ENCODE peak calls at places on chromosomes 1 and 21, in nine cellular contexts. K is neural progenitor cell, E is A673, B is left ventricle myocardium inferior, S is fibroblast of mammary gland, U is GM12864, N is body of pancreas, V is upper lobe of right lung, L is AG09309. G is an unnamed sample.

GRCh38 chr21:41431788-41432548 is 5.9 kb downstream of the MX1 start:
- DNase-seq in K (no peak), E (no peak), B (no peak), S (no peak), U (no peak), N (no peak), V (no peak), L (no peak), G (no peak)

GRCh38 chr1:201730611-201731010 is 98.3 kb upstream of the IPO9 start:
- DNase-seq in K (no peak), E (no peak), B (no peak), S (no peak), U (no peak), N (no peak), V (no peak), L (no peak), G (no peak)

GRCh38 chr1:53367503-53368313 is 39.8 kb upstream of the LRP8 start:
- DNase-seq in K (no peak), E (no peak), B (no peak), S (no peak), U (peak), N (peak), V (peak), L (no peak), G (no peak)

GRCh38 chr1:42319128-42319851 is 15.7 kb downstream of the FOXJ3 start:
- DNase-seq in K (no peak), E (no peak), B (no peak), S (peak), U (no peak), N (no peak), V (no peak), L (no peak), G (no peak)

GRCh38 chr21:18245493-18245967 is 897 bp downstream of the CHODL start:
- DNase-seq in K (peak), E (no peak), B (no peak), S (no peak), U (no peak), N (no peak), V (no peak), L (no peak), G (no peak)

GRCh38 chr1:29602203-29602602 is 365.9 kb downstream of the PTPRU start:
- DNase-seq in K (no peak), E (no peak), B (no peak), S (no peak), U (no peak), N (no peak), V (no peak), L (no peak), G (no peak)

GRCh38 chr1:11026903-11027302 is 14.4 kb downstream of the TARDBP start:
- DNase-seq in K (no peak), E (no peak), B (no peak), S (no peak), U (no peak), N (no peak), V (no peak), L (no peak), G (no peak)

GRCh38 chr1:15696956-15697521 is 12.9 kb downstream of the PLEKHM2 start:
- DNase-seq in K (no peak), E (no peak), B (no peak), S (no peak), U (peak), N (peak), V (no peak), L (no peak), G (no peak)

GRCh38 chr1:7265771-7266371 is 480.6 kb downstream of the CAMTA1 start:
- DNase-seq in K (no peak), E (peak), B (no peak), S (peak), U (no peak), N (peak), V (no peak), L (peak), G (peak)

GRCh38 chr1:247104965-247105364 is 809 bp upstream of the ZNF669 start:
- DNase-seq in K (no peak), E (no peak), B (no peak), S (peak), U (no peak), N (no peak), V (no peak), L (no peak), G (no peak)

GRCh38 chr1:217180443-217180842 is 450.4 kb downstream of the GPATCH2 start:
- DNase-seq in K (no peak), E (no peak), B (no peak), S (no peak), U (no peak), N (no peak), V (no peak), L (no peak), G (no peak)

GRCh38 chr1:239841635-239842034 is 250.0 kb upstream of the FMN2 start:
- DNase-seq in K (no peak), E (no peak), B (no peak), S (no peak), U (no peak), N (no peak), V (no peak), L (no peak), G (no peak)

GRCh38 chr1:36591278-36591677 is 108.6 kb upstream of the CSF3R start:
- DNase-seq in K (no peak), E (no peak), B (no peak), S (no peak), U (no peak), N (no peak), V (no peak), L (no peak), G (no peak)

GRCh38 chr1:224219011-224219611 is 36.1 kb downstream of the DEGS1 start:
- DNase-seq in K (no peak), E (no peak), B (no peak), S (no peak), U (no peak), N (no peak), V (no peak), L (no peak), G (no peak)

GRCh38 chr1:224219612-224220011 is 36.6 kb downstream of the DEGS1 start:
- DNase-seq in K (no peak), E (no peak), B (no peak), S (no peak), U (no peak), N (peak), V (no peak), L (no peak), G (no peak)

GRCh38 chr1:224226849-224227502 is 43.9 kb downstream of the DEGS1 start:
- DNase-seq in K (no peak), E (no peak), B (no peak), S (no peak), U (no peak), N (no peak), V (no peak), L (no peak), G (no peak)

GRCh38 chr1:224223819-224224714 is 41.0 kb downstream of the DEGS1 start:
- DNase-seq in K (no peak), E (no peak), B (no peak), S (peak), U (no peak), N (no peak), V (no peak), L (peak), G (peak)
- H3K4me3 ChIP-seq in K (no peak), E (no peak), B (no peak), S (no peak), U (no peak), N (no peak), V (no peak), L (no peak), G (no peak)

DNA sequence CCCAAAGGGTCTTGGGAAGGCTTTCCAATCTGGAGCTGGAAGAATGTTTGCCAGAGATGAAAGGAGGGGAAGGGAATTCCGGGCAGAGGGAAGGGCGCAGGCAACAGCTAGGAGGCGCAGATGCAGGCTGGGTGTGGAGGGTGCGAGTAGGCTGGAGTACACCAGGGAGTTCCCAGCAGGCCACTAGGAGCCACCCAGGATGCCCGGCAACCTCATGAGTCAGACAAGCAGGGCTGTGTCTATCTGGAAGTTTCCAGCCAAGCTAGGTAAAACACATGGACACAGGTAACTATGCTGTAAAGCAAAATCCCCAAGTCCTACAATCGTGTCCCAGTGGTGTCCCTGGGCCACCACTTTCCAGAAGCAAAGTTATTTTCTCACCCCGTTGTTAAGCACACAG is 998 bp upstream of the NBL1 start:
- DNase-seq in K (no peak), E (no peak), B (no peak), S (peak), U (no peak), N (no peak), V (peak), L (no peak), G (no peak)
- TF ChIP-seq CTCF in K (no peak), E (no peak), B (no peak), S (no peak), U (no peak), N (no peak), V (no peak), L (peak), G (peak)

DNA sequence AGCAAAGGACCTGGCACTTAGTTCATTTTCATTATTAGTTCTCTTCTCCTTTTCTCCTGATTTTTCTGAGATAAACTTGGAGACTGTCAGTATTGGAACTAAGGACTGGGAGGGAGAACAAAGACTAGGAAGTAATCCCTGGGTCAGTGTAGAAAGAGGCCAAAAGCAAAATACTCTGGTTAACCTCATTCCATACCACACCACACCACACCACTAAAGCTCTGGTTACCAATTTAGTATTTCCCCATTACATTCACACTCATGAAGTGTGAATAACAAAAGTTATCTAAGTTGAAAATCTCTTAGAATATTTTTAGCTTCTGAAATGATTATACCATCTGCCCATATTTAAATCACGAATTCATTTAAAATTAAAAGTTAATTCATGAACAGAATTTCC is 68.9 kb upstream of the DMRTA2 start:
- DNase-seq in K (no peak), E (no peak), B (no peak), S (no peak), U (no peak), N (no peak), V (no peak), L (no peak), G (no peak)
- H3K4me3 ChIP-seq in K (no peak), E (no peak), B (no peak), S (no peak), U (no peak), N (no peak), V (no peak), L (no peak), G (no peak)

GRCh38 chr1:174376030-174376429 is 71.7 kb upstream of the GPR52 start:
- DNase-seq in K (no peak), E (no peak), B (no peak), S (no peak), U (no peak), N (no peak), V (no peak), L (no peak), G (no peak)
- TF ChIP-seq CTCF in K (no peak), E (no peak), B (no peak), S (no peak), U (no peak), N (no peak), V (no peak), L (no peak), G (no peak)

DNA sequence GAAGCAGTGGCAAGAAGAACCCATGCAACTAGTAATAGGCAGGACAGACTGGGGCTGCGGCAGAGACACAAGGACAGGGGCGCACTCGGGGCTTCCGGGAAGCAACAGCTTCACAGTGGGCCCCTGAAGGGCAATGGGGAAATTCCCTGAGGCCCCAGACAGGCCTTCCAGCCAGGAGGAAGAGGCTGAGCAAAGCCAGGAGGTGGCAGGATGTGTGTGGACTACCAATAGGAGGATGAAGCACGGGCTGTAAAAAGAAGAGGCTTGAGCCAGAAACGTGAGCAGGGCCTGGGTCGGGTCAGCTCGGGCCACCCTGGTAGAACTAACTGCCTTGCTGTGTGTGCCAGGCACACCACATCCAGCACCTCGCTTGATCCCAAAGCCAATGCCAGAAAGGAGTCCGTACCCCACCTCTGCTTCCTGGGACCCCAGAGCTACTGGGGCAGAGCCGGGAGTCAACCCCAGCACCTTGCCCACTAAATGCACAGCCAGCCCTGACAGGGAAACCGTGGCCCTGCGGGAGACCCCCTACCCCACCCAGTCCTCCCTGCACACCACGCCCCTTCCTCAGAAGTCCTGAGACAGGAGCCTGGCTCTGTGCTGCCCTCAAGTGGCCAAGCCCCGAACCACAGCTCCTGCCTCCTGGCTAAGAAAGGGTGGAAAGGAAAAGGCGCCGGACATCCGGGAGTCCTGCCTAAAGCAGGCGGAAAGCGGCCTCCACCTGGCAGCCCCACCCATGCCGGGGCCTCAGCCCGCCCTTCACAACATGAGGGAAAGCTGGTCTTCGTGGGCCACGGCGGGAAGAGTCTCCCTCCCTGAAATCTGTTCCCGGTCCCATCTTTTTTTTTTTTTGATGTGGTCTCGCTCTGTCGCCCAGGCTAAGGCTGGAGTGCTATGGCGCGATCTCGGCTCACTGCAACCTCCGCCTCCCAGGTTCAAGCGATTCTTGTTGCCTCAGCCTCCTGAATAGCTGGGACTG is 33.7 kb downstream of the TTC39A start:
- DNase-seq in K (peak), E (peak), B (peak), S (peak), U (peak), N (peak), V (peak), L (peak), G (no peak)
- H3K4me3 ChIP-seq in K (no peak), E (peak), B (peak), S (peak), U (peak), N (no peak), V (peak), L (peak), G (peak)

DNA sequence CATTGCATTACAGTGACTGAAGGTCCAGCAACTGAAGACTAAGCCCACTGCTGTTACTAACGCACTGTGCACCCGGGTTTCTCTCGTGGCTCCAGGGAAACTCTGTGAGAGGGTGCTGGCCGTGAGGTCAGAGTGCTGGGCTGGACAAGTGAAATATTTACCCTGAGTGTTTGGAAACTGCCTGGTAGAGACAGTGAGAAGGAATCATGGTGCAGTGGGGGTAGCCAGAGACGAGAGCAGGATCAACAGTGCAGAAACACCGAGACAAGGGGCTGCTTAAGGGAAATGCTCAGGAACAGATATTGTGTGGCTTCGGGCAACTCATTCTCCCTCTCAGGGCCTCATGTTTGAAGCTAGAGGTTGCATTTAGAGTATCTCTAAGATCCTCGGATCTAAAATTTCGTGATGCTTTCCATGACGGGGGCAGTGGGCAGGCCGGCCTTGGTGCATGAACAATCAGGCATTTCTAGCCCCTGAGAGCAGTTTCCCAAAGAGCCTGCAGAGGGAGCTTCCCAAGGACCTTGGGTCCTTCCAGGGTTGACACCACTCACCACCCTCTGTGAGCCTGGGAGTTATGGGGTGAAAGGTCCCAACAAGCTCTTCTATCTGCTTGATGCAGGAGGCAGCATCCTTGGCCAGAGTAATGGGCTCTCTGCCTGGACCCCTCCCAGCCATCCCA is 9.7 kb downstream of the CD2 start:
- DNase-seq in K (peak), E (peak), B (no peak), S (peak), U (no peak), N (peak), V (no peak), L (no peak), G (no peak)
- TF ChIP-seq CTCF in K (peak), E (peak), B (peak), S (peak), U (peak), N (peak), V (peak), L (peak), G (peak)

GRCh38 chr21:45294509-45295291 is 7.0 kb upstream of the POFUT2 start:
- DNase-seq in K (no peak), E (no peak), B (peak), S (peak), U (no peak), N (peak), V (peak), L (peak), G (peak)
- H3K4me3 ChIP-seq in K (no peak), E (no peak), B (peak), S (no peak), U (no peak), N (no peak), V (peak), L (peak), G (no peak)

GRCh38 chr21:34074283-34075098 is 1.1 kb downstream of the MRPS6 start:
- DNase-seq in K (peak), E (no peak), B (no peak), S (no peak), U (no peak), N (no peak), V (no peak), L (no peak), G (no peak)
- TF ChIP-seq CTCF in K (no peak), E (no peak), B (no peak), S (no peak), U (no peak), N (no peak), V (no peak), L (no peak), G (no peak)

G was measured in kidney epithelial cell.